ENCODE peak calls at places on chromosome 3, in five cellular contexts. W is fibroblast of mammary gland, X is osteoblast, U is AG10803, O is PC-9. C is an unnamed sample.

GRCh38 chr3:58261954-58262666 is 24.5 kb downstream of the ABHD6 start:
- DNase-seq in W (no peak), X (no peak), U (no peak), O (no peak), C (no peak)

GRCh38 chr3:49966233-49966942 is 26.4 kb downstream of the RBM6 start:
- DNase-seq in W (peak), X (no peak), U (no peak), O (no peak), C (no peak)

GRCh38 chr3:50324351-50325144 is 2.0 kb upstream of the HYAL2 start:
- DNase-seq in W (peak), X (peak), U (peak), O (peak), C (peak)

GRCh38 chr3:32018723-32019564 is 37.4 kb downstream of the ZNF860 start:
- DNase-seq in W (peak), X (peak), U (peak), O (no peak), C (peak)

GRCh38 chr3:190486201-190486865 is 27.6 kb upstream of the IL1RAP start:
- DNase-seq in W (peak), X (no peak), U (peak), O (no peak), C (peak)

GRCh38 chr3:13808576-13808975 is 71.3 kb downstream of the WNT7A start:
- DNase-seq in W (no peak), X (no peak), U (no peak), O (no peak), C (no peak)

GRCh38 chr3:102553876-102554275 is 119.1 kb downstream of the ZPLD1 start:
- DNase-seq in W (no peak), X (no peak), U (no peak), O (no peak), C (no peak)

GRCh38 chr3:104805042-104805441 is 561.7 kb upstream of the ALCAM start:
- DNase-seq in W (no peak), X (no peak), U (no peak), O (no peak), C (no peak)

DNA sequence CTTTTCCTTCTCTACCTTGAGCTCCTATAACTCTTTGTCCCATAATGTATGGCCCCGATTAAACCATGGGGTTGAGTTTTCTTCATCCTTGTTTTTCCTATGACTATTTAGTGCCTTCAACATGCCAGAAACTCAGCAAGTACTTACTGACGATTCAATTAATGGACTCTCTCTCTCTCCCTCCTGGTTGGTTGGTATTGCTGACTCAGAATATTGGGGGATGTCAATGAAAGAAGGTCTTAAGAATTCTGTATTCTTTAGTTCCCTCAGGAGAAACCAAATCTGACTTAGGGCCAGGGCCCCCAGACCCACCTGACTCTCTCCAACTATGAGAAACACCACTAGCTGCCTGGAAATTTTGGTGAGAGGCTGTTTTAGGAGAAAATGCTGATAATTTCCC is 40.7 kb downstream of the TM4SF4 start:
- DNase-seq in W (no peak), X (no peak), U (no peak), O (no peak), C (no peak)
- TF ChIP-seq CTCF in W (no peak), X (no peak), U (no peak), O (no peak), C (no peak)

GRCh38 chr3:19547665-19548464 is 386.2 kb downstream of the EFHB start:
- DNase-seq in W (no peak), X (no peak), U (no peak), O (no peak), C (no peak)

GRCh38 chr3:19539488-19540395 is 391.4 kb downstream of the KCNH8 start:
- DNase-seq in W (no peak), X (no peak), U (no peak), O (no peak), C (no peak)

GRCh38 chr3:19540464-19540863 is 392.2 kb downstream of the KCNH8 start:
- DNase-seq in W (no peak), X (no peak), U (no peak), O (no peak), C (no peak)

GRCh38 chr3:19541284-19541683 is 392.7 kb downstream of the EFHB start:
- DNase-seq in W (no peak), X (no peak), U (no peak), O (no peak), C (no peak)

DNA sequence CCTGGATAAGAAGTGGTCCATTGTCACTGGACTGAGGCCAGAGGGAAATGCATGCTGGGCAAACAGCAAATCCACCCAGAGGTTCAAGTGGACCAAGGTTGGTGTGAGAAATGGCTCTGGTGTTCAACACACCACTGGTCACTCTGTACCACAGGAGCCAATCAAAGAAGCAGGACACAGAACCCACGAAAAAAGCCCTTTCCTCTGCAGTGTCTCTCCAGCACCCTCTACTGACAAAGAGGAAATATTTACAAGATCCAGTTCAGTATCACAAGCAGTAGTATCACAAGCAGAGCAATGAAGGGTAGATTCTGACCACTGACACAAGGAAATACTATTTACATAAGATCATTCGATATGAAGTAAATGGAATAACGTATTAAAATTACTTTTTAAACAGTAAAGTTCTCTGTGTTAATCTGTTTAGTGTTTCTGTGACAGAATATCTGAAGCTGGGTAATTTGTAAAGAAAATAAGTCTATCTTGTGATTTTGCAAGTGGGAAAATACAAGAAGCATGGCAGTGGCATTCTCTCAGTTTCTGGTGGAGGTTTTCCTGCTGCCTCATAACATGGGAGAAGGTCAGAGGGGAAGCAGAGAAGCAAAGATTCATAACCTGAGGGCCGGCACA is 390.7 kb downstream of the EFHB start:
- DNase-seq in W (no peak), X (no peak), U (no peak), O (no peak), C (no peak)
- TF ChIP-seq CTCF in W (no peak), X (no peak), U (no peak), O (peak), C (peak)

GRCh38 chr3:5580821-5581220 is 393.3 kb downstream of the EDEM1 start:
- DNase-seq in W (no peak), X (no peak), U (no peak), O (no peak), C (no peak)

GRCh38 chr3:5579342-5579741 is 391.8 kb downstream of the EDEM1 start:
- DNase-seq in W (no peak), X (no peak), U (no peak), O (no peak), C (no peak)

GRCh38 chr3:5581743-5582142 is 394.2 kb downstream of the EDEM1 start:
- DNase-seq in W (no peak), X (no peak), U (no peak), O (no peak), C (no peak)

GRCh38 chr3:5585085-5585484 is 397.6 kb downstream of the EDEM1 start:
- DNase-seq in W (no peak), X (no peak), U (no peak), O (no peak), C (no peak)

DNA sequence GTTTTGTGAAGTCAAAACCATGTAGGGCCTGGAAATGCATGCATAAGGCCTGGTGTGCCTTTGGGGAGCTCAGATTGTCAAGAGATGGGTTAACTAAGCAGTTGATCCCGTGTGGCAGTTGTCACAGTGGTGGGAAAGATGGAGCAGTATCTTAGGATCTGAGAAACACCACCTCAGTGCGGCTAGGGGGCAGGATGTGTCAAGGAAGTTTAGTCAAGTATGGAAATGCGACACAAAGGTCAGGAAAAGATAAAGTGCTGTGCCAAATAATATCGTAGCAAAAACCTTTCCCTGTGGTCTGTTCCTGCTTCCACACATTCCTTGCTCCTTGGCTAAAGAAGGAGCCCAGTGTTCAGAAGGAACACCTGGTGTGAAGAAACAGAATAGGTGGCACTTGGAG is 396.4 kb downstream of the EDEM1 start:
- DNase-seq in W (no peak), X (no peak), U (no peak), O (peak), C (no peak)
- TF ChIP-seq CTCF in W (no peak), X (no peak), U (no peak), O (peak), C (no peak)

GRCh38 chr3:138007898-138008297 is 2.1 kb upstream of the CLDN18 start:
- DNase-seq in W (no peak), X (no peak), U (no peak), O (no peak), C (no peak)

GRCh38 chr3:138010273-138010590 is 267 bp downstream of the CLDN18 start:
- DNase-seq in W (no peak), X (no peak), U (no peak), O (no peak), C (no peak)

GRCh38 chr3:138009476-138010272 is at the start of gene CLDN18:
- DNase-seq in W (no peak), X (no peak), U (no peak), O (no peak), C (peak)

GRCh38 chr3:138012526-138012925 is 2.6 kb downstream of the CLDN18 start:
- DNase-seq in W (no peak), X (no peak), U (no peak), O (no peak), C (no peak)

DNA sequence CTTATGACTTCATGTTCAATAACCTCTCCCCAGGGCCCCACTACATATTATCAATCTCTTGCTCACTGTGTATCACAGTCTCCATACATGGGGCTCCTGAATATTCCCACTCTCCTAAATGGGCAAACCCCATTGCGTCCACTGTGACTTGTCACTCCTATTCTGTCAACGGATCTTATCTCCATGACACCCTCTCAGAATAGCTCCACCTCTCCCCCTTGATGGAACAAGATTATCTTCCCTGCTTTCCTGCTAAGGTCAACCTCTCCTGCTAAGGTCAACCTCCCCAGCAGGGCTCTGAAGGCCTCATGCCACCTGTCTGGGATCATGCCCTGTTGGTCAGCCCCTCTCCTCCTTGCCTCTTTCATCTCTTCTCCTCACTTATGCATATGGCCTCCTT is 1.8 kb downstream of the CLDN18 start:
- DNase-seq in W (no peak), X (no peak), U (no peak), O (no peak), C (no peak)
- TF ChIP-seq CTCF in W (no peak), X (no peak), U (no peak), O (no peak), C (no peak)

GRCh38 chr3:48788544-48789162 is 59.0 kb downstream of the PRKAR2A start:
- DNase-seq in W (no peak), X (no peak), U (no peak), O (no peak), C (no peak)
- TF ChIP-seq CTCF in W (no peak), X (no peak), U (no peak), O (no peak), C (no peak)

C was measured in astrocyte of the spinal cord.